ENCODE peak calls at places on chromosomes 13 and 19, in seven cellular contexts. Q is esophagus muscularis mucosa, E is neural progenitor cell, Y is psoas muscle, N is NB4, P is heart left ventricle, T is GM06990. D is an unnamed sample.

GRCh38 chr19:3826163-3826562 is 40.0 kb upstream of the MATK start:
- DNase-seq in Q (no peak), E (no peak), Y (no peak), N (no peak), P (no peak), T (no peak), D (peak)

GRCh38 chr13:26500618-26501320 is 56.7 kb upstream of the WASF3 start:
- DNase-seq in Q (no peak), E (no peak), Y (no peak), N (no peak), P (no peak), T (no peak), D (no peak)

GRCh38 chr19:35017507-35017906 is 12.8 kb upstream of the SCN1B start:
- DNase-seq in Q (no peak), E (no peak), Y (no peak), N (no peak), P (no peak), T (no peak), D (no peak)

GRCh38 chr13:74290324-74290773 is 156.1 kb upstream of the KLF12 start:
- DNase-seq in Q (no peak), E (peak), Y (no peak), N (peak), P (peak), T (peak), D (peak)

GRCh38 chr19:38401148-38401547 is 1.7 kb upstream of the FAM98C start:
- DNase-seq in Q (no peak), E (no peak), Y (no peak), N (no peak), P (no peak), T (no peak), D (no peak)

GRCh38 chr13:20353973-20354372 is 121.9 kb upstream of the GJB6 start:
- DNase-seq in Q (no peak), E (no peak), Y (no peak), N (peak), P (no peak), T (no peak), D (no peak)

GRCh38 chr13:113654175-113654560 is 3.8 kb downstream of the ATP4B start:
- DNase-seq in Q (no peak), E (no peak), Y (no peak), N (no peak), P (no peak), T (no peak), D (peak)

GRCh38 chr19:46040952-46041500 is at the start of gene IGFL4:
- DNase-seq in Q (no peak), E (no peak), Y (no peak), N (no peak), P (no peak), T (no peak), D (no peak)

GRCh38 chr19:29663861-29664752 is 1.2 kb upstream of the PLEKHF1 start:
- DNase-seq in Q (no peak), E (no peak), Y (no peak), N (no peak), P (no peak), T (no peak), D (no peak)

GRCh38 chr19:36605839-36606478 is 846 bp downstream of the ZNF382 start:
- DNase-seq in Q (no peak), E (no peak), Y (no peak), N (peak), P (no peak), T (no peak), D (no peak)

GRCh38 chr19:31231181-31231580 is 118.1 kb downstream of the TSHZ3 start:
- DNase-seq in Q (no peak), E (no peak), Y (no peak), N (no peak), P (no peak), T (no peak), D (no peak)

GRCh38 chr19:31232871-31233270 is 116.4 kb downstream of the TSHZ3 start:
- DNase-seq in Q (no peak), E (no peak), Y (no peak), N (no peak), P (no peak), T (no peak), D (no peak)

GRCh38 chr19:31233288-31233687 is 115.9 kb downstream of the TSHZ3 start:
- DNase-seq in Q (no peak), E (no peak), Y (no peak), N (no peak), P (no peak), T (no peak), D (no peak)

GRCh38 chr19:31235806-31236205 is 113.4 kb downstream of the TSHZ3 start:
- DNase-seq in Q (no peak), E (no peak), Y (no peak), N (no peak), P (no peak), T (no peak), D (no peak)

DNA sequence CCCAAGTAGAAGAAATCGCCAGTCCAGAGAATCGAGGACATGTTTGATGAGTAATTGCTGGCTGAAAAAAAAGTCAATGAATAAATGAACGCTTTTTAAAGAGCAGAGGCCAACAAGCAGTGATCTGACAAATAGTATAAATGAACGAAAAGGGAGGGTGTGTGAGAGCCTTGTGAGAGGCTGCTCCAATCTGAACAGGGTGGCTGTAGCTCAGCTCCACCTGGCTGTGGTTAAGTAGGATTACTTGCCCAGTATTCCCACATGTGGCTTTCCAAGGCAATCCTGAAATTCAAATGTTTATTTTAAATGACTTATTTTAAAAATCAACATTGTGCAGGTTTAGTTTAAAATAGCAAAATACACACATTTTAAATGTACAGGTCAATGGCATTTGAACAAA is 117.0 kb downstream of the TSHZ3 start:
- DNase-seq in Q (no peak), E (peak), Y (no peak), N (no peak), P (no peak), T (no peak), D (no peak)
- TF ChIP-seq CTCF in Q (no peak), E (peak), Y (no peak), N (no peak), P (no peak), T (no peak), D (no peak)

DNA sequence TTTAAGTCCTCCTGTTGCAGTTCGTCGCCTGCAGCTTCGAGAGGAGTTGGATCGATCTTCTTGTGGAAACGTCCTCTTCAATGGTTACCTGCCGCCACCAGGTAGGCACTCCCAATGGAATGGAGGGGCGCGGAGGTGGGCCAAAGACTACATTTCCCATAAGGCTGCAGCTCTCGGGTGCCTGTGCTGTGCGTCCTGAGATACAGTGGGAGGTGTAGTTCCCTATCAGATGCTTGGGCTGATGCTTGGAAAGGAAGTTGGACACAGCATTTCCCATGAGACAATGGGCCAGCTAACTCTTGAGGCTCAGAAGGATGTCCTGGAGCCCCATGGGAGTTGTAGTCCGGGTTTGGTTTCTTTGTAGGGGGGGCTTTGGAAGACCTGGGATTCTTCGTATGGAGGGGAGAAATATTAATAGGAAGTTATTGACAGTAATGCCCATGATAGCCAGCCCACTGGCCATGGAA is 1.8 kb downstream of the SHKBP1 start:
- DNase-seq in Q (no peak), E (peak), Y (no peak), N (peak), P (peak), T (no peak), D (peak)
- H3K4me3 ChIP-seq in Q (no peak), E (no peak), Y (no peak), N (no peak), P (no peak), T (no peak), D (no peak)

DNA sequence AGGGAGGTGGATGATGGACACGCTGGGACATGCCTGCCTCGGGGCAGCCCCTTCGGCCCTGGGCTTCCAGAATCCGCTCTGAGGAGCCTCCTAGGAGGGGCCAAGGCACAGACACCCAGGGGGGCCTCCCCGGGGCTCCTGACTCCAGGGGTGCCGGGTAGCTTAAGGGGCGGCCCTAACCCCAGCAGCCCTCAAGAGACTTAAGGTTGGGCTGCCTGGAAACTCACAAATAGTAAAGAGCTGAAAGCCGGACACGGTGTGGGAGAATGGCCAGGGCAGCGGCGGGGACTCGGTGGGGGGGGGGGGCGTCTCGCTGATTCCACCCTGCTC is 7.7 kb downstream of the ARID3A start:
- DNase-seq in Q (no peak), E (no peak), Y (no peak), N (no peak), P (no peak), T (no peak), D (no peak)
- TF ChIP-seq CTCF in Q (no peak), E (no peak), Y (no peak), N (no peak), P (no peak), T (no peak), D (no peak)

GRCh38 chr13:23467048-23467931 is 33.8 kb upstream of the SACS start:
- DNase-seq in Q (peak), E (peak), Y (no peak), N (no peak), P (peak), T (peak), D (peak)
- H3K4me3 ChIP-seq in Q (no peak), E (no peak), Y (peak), N (peak), P (peak), T (peak), D (peak)

DNA sequence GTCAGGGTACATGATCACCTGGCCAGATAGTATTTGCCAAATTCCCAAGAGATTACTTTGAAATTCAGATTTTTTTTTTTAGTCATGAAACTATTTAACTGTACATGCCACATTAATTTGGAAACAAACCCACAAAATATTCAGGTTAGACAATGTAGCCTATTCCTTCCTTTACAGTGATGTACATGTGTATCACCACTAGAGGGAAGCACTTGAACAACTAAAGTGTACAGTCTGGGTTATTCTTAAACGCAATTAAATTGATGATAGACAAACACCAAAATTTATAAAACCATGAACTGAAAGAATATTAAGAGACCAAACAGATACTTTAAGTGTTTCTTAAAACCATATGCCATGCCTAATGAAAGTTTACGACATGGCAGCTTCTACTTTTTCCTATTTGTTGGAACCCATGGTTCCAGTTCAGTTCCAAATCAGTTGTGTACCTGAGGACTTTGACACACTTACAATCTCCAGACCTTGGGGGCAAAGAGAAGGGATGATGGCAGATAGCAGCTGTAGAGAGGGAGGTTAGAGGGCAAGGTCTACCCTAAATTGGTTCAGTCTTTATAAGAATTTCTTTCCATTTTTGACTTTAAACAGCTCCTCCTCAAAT is 52.8 kb downstream of the TNFSF13B start:
- DNase-seq in Q (no peak), E (peak), Y (no peak), N (peak), P (no peak), T (no peak), D (no peak)
- TF ChIP-seq CTCF in Q (peak), E (peak), Y (peak), N (peak), P (peak), T (peak), D (peak)

DNA sequence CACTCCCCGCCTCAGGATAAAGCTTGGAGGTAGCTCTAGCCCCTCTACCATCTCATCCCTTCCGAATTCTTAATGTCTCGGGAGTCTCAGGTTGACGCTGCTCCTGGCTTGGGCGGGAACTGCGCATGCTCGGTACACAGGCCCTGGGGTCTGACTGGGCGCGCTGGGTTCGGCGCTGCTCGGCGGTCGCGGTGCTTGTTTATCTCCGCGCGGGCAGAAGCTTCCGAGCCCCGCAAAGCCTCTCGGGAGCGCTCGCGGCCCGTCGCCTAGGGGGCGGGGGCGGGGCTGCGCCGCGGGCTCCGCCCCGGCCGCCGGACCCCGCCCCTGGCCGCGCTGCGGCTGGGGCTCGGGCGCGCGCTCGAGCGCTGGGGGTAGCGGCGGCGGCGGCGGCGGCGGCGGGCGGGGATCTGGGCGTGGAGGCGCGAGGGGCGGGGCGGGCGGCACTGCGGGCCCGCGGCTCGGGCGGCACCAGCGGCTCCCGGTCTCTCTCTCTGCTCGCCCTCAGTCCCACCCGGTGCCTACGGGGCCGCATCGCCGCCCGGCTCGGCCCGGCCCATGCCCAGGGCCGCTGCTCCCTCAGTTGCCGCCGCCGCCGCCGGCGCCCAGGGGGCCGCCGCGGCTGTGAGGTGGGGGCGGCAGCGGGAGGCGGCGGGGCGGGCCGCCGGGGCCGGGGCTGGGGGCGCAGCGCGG is at the start of gene RAP2A:
- DNase-seq in Q (peak), E (peak), Y (peak), N (peak), P (peak), T (peak), D (peak)
- H3K4me3 ChIP-seq in Q (peak), E (peak), Y (peak), N (peak), P (peak), T (peak), D (peak)

D was measured in BE2C.